ENCODE peak calls at places on chromosomes 6 and 20, in eight cellular contexts. B is astrocyte, W is left ventricle myocardium inferior, Y is stomach, E is aorta, V is dorsolateral prefrontal cortex, K is skeletal muscle cell, C is SK-N-SH. Z is an unnamed sample.
A peak's percentile ranks its signal among the peaks of the same experiment; 100 is the strongest.

GRCh38 chr20:13554706-13555105 is 84.0 kb downstream of the TASP1 start:
- DNase-seq in B (peak; percentile 54), W (no peak), Y (no peak), E (no peak), V (no peak), K (no peak), C (no peak), Z (no peak)

GRCh38 chr6:3835055-3835731 is 14.0 kb upstream of the FAM50B start:
- DNase-seq in B (no peak), W (no peak), Y (peak; percentile 37), E (peak; percentile 70), V (no peak), K (no peak), C (no peak), Z (peak; percentile 62)

GRCh38 chr6:72219536-72219935 is 333.2 kb downstream of the RIMS1 start:
- DNase-seq in B (no peak), W (no peak), Y (no peak), E (no peak), V (no peak), K (no peak), C (no peak), Z (no peak)

GRCh38 chr6:152404458-152404857 is 232.7 kb downstream of the SYNE1 start:
- DNase-seq in B (no peak), W (no peak), Y (no peak), E (no peak), V (no peak), K (no peak), C (no peak), Z (no peak)

GRCh38 chr20:31543966-31544598 is 29.8 kb downstream of the HM13 start:
- DNase-seq in B (peak; percentile 95), W (no peak), Y (no peak), E (no peak), V (no peak), K (peak; percentile 79), C (peak; percentile 69), Z (peak; percentile 93)

GRCh38 chr20:32822189-32822588 is 2.4 kb downstream of the MAPRE1 start:
- DNase-seq in B (no peak), W (no peak), Y (no peak), E (no peak), V (no peak), K (no peak), C (no peak), Z (peak; percentile 51)

GRCh38 chr20:43028470-43028869 is 161.2 kb downstream of the PTPRT start:
- DNase-seq in B (no peak), W (no peak), Y (no peak), E (no peak), V (no peak), K (no peak), C (no peak), Z (no peak)

GRCh38 chr6:68197356-68197755 is 437.7 kb upstream of the ADGRB3 start:
- DNase-seq in B (peak; percentile 29), W (no peak), Y (no peak), E (no peak), V (no peak), K (no peak), C (no peak), Z (no peak)

GRCh38 chr6:170137176-170137891 is 153.5 kb downstream of the DLL1 start:
- DNase-seq in B (no peak), W (peak; percentile 58), Y (peak; percentile 25), E (peak; percentile 52), V (no peak), K (no peak), C (no peak), Z (peak; percentile 48)

GRCh38 chr20:39019805-39020325 is 57.7 kb downstream of the DHX35 start:
- DNase-seq in B (no peak), W (no peak), Y (no peak), E (no peak), V (no peak), K (no peak), C (no peak), Z (peak; percentile 2)

GRCh38 chr6:54891536-54891935 is 45.0 kb downstream of the FAM83B start:
- DNase-seq in B (no peak), W (no peak), Y (no peak), E (no peak), V (no peak), K (no peak), C (no peak), Z (no peak)

GRCh38 chr6:102438181-102438580 is 1044.7 kb downstream of the GRIK2 start:
- DNase-seq in B (no peak), W (no peak), Y (no peak), E (no peak), V (no peak), K (no peak), C (no peak), Z (no peak)

GRCh38 chr6:30067460-30068139 is 602 bp downstream of the PPP1R11 start:
- DNase-seq in B (no peak), W (no peak), Y (no peak), E (no peak), V (no peak), K (no peak), C (peak; percentile 89), Z (no peak)

GRCh38 chr6:10424005-10424404 is 9.1 kb upstream of the TFAP2A start:
- DNase-seq in B (no peak), W (no peak), Y (no peak), E (no peak), V (no peak), K (no peak), C (peak; percentile 30), Z (no peak)

GRCh38 chr6:166286831-166287271 is 21.3 kb downstream of the PRR18 start:
- DNase-seq in B (no peak), W (no peak), Y (no peak), E (no peak), V (no peak), K (no peak), C (no peak), Z (no peak)

GRCh38 chr6:156977527-156978291 is 200.5 kb downstream of the ARID1B start:
- DNase-seq in B (peak; percentile 53), W (no peak), Y (peak; percentile 46), E (no peak), V (no peak), K (no peak), C (no peak), Z (peak; percentile 84)

GRCh38 chr6:63352587-63353281 is 33.0 kb upstream of the LGSN start:
- DNase-seq in B (peak; percentile 4), W (no peak), Y (peak; percentile 45), E (peak; percentile 50), V (no peak), K (peak; percentile 21), C (peak; percentile 5), Z (peak; percentile 78)

GRCh38 chr20:39107741-39108140 is 145.6 kb downstream of the DHX35 start:
- DNase-seq in B (no peak), W (no peak), Y (no peak), E (no peak), V (no peak), K (no peak), C (no peak), Z (peak; percentile 14)

GRCh38 chr20:63536997-63537524 is at the start of gene PTK6:
- DNase-seq in B (no peak), W (peak; percentile 57), Y (peak; percentile 84), E (peak; percentile 79), V (no peak), K (no peak), C (no peak), Z (no peak)

GRCh38 chr6:8530775-8531435 is 95.6 kb upstream of the SLC35B3 start:
- DNase-seq in B (no peak), W (no peak), Y (no peak), E (no peak), V (no peak), K (no peak), C (peak; percentile 32), Z (no peak)
- H3K4me3 ChIP-seq in B (no peak overlapping the region), W (peak overlapping the region; percentile 39), Y (no peak overlapping the region), E (no peak overlapping the region), V (no peak overlapping the region), K (no peak overlapping the region), C (no peak overlapping the region), Z (no peak overlapping the region)

DNA sequence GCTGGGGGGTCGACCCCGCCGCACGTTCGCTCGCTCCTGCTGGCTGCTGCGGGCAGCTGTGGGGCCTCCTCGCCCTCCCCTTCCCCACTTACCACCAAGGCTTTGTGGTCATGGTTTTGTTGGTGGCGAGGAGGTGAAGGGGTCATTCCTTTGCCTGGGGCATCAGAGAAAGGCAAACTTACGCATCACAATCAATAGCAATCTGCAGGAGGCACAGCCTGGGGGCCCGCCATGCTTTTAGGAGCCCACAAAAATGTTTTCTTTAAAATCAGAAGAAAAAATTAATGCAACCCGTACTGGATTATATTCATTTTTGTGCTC is 137.0 kb downstream of the IMPG1 start:
- DNase-seq in B (no peak), W (no peak), Y (no peak), E (no peak), V (no peak), K (no peak), C (no peak), Z (no peak)
- H3K4me3 ChIP-seq in B (peak overlapping the region; percentile 58), W (peak overlapping the region; percentile 61), Y (peak overlapping the region; percentile 29), E (peak overlapping the region; percentile 19), V (peak overlapping the region; percentile 51), K (peak overlapping the region; percentile 49), C (peak overlapping the region; percentile 31), Z (peak overlapping the region; percentile 55)

DNA sequence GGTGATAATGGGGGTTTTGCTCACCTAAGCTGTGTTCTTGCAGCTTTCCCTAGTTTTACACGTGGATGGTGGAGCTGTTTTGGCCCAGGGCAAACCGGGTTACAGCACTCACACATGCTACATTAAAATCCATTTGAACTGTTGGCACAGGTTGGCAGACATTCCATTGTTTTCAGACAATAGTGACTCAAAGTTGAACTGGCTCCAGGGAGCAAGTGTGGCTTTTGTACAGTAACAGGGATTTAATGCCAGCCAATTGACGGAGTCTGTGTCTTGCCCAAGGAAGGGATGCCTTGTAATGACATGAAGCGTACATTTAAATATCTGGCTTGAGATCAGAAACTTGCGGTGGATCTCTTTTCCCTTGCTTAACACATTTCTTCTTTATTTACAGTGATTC is 183.1 kb downstream of the DTNBP1 start:
- DNase-seq in B (peak; percentile 52), W (no peak), Y (no peak), E (no peak), V (no peak), K (no peak), C (no peak), Z (no peak)
- H3K4me3 ChIP-seq in B (no peak overlapping the region), W (no peak overlapping the region), Y (no peak overlapping the region), E (no peak overlapping the region), V (no peak overlapping the region), K (no peak overlapping the region), C (no peak overlapping the region), Z (no peak overlapping the region)

GRCh38 chr6:46016063-46016608 is 476 bp upstream of the CLIC5 start:
- DNase-seq in B (no peak), W (no peak), Y (no peak), E (no peak), V (no peak), K (no peak), C (peak; percentile 22), Z (no peak)

GRCh38 chr6:46014511-46015118 is 1.0 kb downstream of the CLIC5 start:
- DNase-seq in B (no peak), W (peak; percentile 25), Y (no peak), E (no peak), V (no peak), K (no peak), C (no peak), Z (no peak)

GRCh38 chr6:46013639-46014038 is 2.0 kb downstream of the CLIC5 start:
- DNase-seq in B (no peak), W (no peak), Y (no peak), E (no peak), V (no peak), K (no peak), C (no peak), Z (no peak)

GRCh38 chr6:46015119-46015968 is at the start of gene CLIC5:
- DNase-seq in B (no peak), W (peak; percentile 77), Y (peak; percentile 38), E (peak; percentile 50), V (no peak), K (no peak), C (peak; percentile 34), Z (no peak)

GRCh38 chr6:46014054-46014453 is 1.6 kb downstream of the CLIC5 start:
- DNase-seq in B (no peak), W (no peak), Y (no peak), E (no peak), V (no peak), K (no peak), C (no peak), Z (no peak)
- H3K4me3 ChIP-seq in B (no peak overlapping the region), W (peak overlapping the region; percentile 79), Y (no peak overlapping the region), E (no peak overlapping the region), V (peak overlapping the region; percentile 69), K (no peak overlapping the region), C (no peak overlapping the region), Z (no peak overlapping the region)

Z was measured in fibroblast of villous mesenchyme.